ENCODE peak calls at places on chromosomes 12 and 14, in eight cellular contexts. L, I, V, J, X, C, S and T are unnamed samples.

GRCh38 chr12:94230357-94230905 is 82.1 kb downstream of the PLXNC1 start:
- DNase-seq in C (peak), S (peak), L (no peak), J (peak), X (no peak), V (no peak), I (no peak), T (no peak)

GRCh38 chr12:47107926-47108325 is 28.2 kb upstream of the AMIGO2 start:
- DNase-seq in I (no peak), J (no peak), V (no peak), L (no peak), C (no peak), S (no peak), X (no peak), T (no peak)

GRCh38 chr12:85057370-85057963 is 21.3 kb downstream of the LRRIQ1 start:
- DNase-seq in J (peak), I (no peak), S (peak), V (peak), C (peak), X (no peak), L (peak), T (peak)

GRCh38 chr12:108633534-108634224 is at the start of gene SELPLG:
- DNase-seq in L (no peak), J (peak), V (no peak), I (no peak), S (peak), X (peak), C (peak), T (no peak)

GRCh38 chr12:5586201-5586600 is 154.3 kb downstream of the NTF3 start:
- DNase-seq in L (peak), X (no peak), J (no peak), I (no peak), C (no peak), V (no peak), S (peak), T (no peak)

GRCh38 chr12:49294086-49294803 is 702 bp upstream of the PRPH start:
- DNase-seq in J (no peak), C (no peak), L (no peak), X (no peak), I (no peak), V (no peak), S (no peak), T (peak)

GRCh38 chr12:128818065-128819022 is 5.4 kb downstream of the SLC15A4 start:
- DNase-seq in L (peak), C (peak), J (no peak), X (no peak), I (peak), S (peak), V (no peak), T (no peak)

GRCh38 chr14:54169254-54169924 is 212.8 kb upstream of the BMP4 start:
- DNase-seq in S (peak), V (no peak), I (no peak), C (no peak), L (peak), J (no peak), X (no peak), T (no peak)

GRCh38 chr14:58918066-58918465 is 270.4 kb upstream of the DAAM1 start:
- DNase-seq in C (no peak), L (peak), X (no peak), J (no peak), V (no peak), I (no peak), S (no peak), T (no peak)

GRCh38 chr14:20477211-20477876 is 8.1 kb downstream of the PNP start:
- DNase-seq in L (peak), S (no peak), X (no peak), J (peak), C (peak), I (no peak), V (no peak), T (no peak)

GRCh38 chr12:54417712-54418440 is 1.2 kb downstream of the ITGA5 start:
- DNase-seq in L (peak), V (peak), J (peak), C (no peak), S (peak), I (no peak), X (no peak), T (peak)

GRCh38 chr14:104982548-104983230 is 2.9 kb upstream of the CLBA1 start:
- DNase-seq in X (no peak), J (no peak), V (no peak), I (no peak), C (no peak), L (no peak), S (no peak), T (peak)

GRCh38 chr14:53900499-53900898 is 56.1 kb downstream of the BMP4 start:
- DNase-seq in C (no peak), L (no peak), S (no peak), J (no peak), V (no peak), X (no peak), I (no peak), T (no peak)

GRCh38 chr12:110199360-110200123 is 75.4 kb downstream of the IFT81 start:
- DNase-seq in V (no peak), I (peak), S (no peak), C (peak), L (peak), J (peak), X (no peak), T (peak)